ENCODE peak calls at places on chromosomes 4 and X, in six cellular contexts. One of them, this sample, is unnamed. For H3K9me3, the result is how much of the 10 kb centered on the place peaks cover.

GRCh38 chr4:27023366-27023765 is 162.7 kb downstream of the STIM2 start:
- DNase-seq in tibial nerve: no peak
- DNase-seq in neuronal stem cell: no peak
- DNase-seq in endodermal cell: no peak
- DNase-seq in upper lobe of left lung: no peak
- DNase-seq in naive thymus-derived CD4-positive, alpha-beta T cell: no peak
- DNase-seq in this sample: no peak

GRCh38 chrX:111728096-111728495 is 47.1 kb downstream of the ALG13 start:
- DNase-seq in tibial nerve: no peak
- DNase-seq in neuronal stem cell: no peak
- DNase-seq in endodermal cell: no peak
- DNase-seq in upper lobe of left lung: no peak
- DNase-seq in naive thymus-derived CD4-positive, alpha-beta T cell: no peak
- DNase-seq in this sample: no peak

GRCh38 chrX:78659955-78660354 is 827 bp upstream of the RTL3 start:
- DNase-seq in tibial nerve: no peak
- DNase-seq in neuronal stem cell: no peak
- DNase-seq in endodermal cell: no peak
- DNase-seq in upper lobe of left lung: no peak
- DNase-seq in naive thymus-derived CD4-positive, alpha-beta T cell: no peak
- DNase-seq in this sample: no peak

GRCh38 chr4:154364012-154364863 is 127.4 kb downstream of the DCHS2 start:
- DNase-seq in tibial nerve: peak
- DNase-seq in neuronal stem cell: no peak
- DNase-seq in endodermal cell: no peak
- DNase-seq in upper lobe of left lung: no peak
- DNase-seq in naive thymus-derived CD4-positive, alpha-beta T cell: no peak
- DNase-seq in this sample: no peak

GRCh38 chr4:62161446-62161845 is 961.3 kb downstream of the ADGRL3 start:
- DNase-seq in tibial nerve: no peak
- DNase-seq in neuronal stem cell: no peak
- DNase-seq in endodermal cell: no peak
- DNase-seq in upper lobe of left lung: no peak
- DNase-seq in naive thymus-derived CD4-positive, alpha-beta T cell: no peak
- DNase-seq in this sample: no peak

GRCh38 chr4:178937130-178937529 is 1494.9 kb upstream of the AGA start:
- DNase-seq in tibial nerve: no peak
- DNase-seq in neuronal stem cell: no peak
- DNase-seq in endodermal cell: no peak
- DNase-seq in upper lobe of left lung: no peak
- DNase-seq in naive thymus-derived CD4-positive, alpha-beta T cell: no peak
- DNase-seq in this sample: no peak

GRCh38 chrX:108292053-108292452 is 146.2 kb downstream of the COL4A6 start:
- DNase-seq in tibial nerve: no peak
- DNase-seq in neuronal stem cell: no peak
- DNase-seq in endodermal cell: no peak
- DNase-seq in upper lobe of left lung: no peak
- DNase-seq in naive thymus-derived CD4-positive, alpha-beta T cell: no peak
- DNase-seq in this sample: no peak

GRCh38 chr4:128917781-128918180 is 108.3 kb downstream of the JADE1 start:
- DNase-seq in tibial nerve: no peak
- DNase-seq in neuronal stem cell: no peak
- DNase-seq in endodermal cell: no peak
- DNase-seq in upper lobe of left lung: no peak
- DNase-seq in naive thymus-derived CD4-positive, alpha-beta T cell: peak
- DNase-seq in this sample: no peak

GRCh38 chrX:134625315-134625718 is 33.0 kb downstream of the PLAC1 start:
- DNase-seq in tibial nerve: peak
- DNase-seq in neuronal stem cell: no peak
- DNase-seq in endodermal cell: no peak
- DNase-seq in upper lobe of left lung: no peak
- DNase-seq in naive thymus-derived CD4-positive, alpha-beta T cell: no peak
- DNase-seq in this sample: no peak

GRCh38 chr4:136755531-136755916 is 776.8 kb downstream of the PCDH18 start:
- DNase-seq in tibial nerve: no peak
- DNase-seq in neuronal stem cell: no peak
- DNase-seq in endodermal cell: no peak
- DNase-seq in upper lobe of left lung: no peak
- DNase-seq in naive thymus-derived CD4-positive, alpha-beta T cell: no peak
- DNase-seq in this sample: no peak

GRCh38 chr4:1469596-1470392 is 63.6 kb upstream of the NKX1-1 start:
- DNase-seq in tibial nerve: no peak
- DNase-seq in neuronal stem cell: no peak
- DNase-seq in endodermal cell: peak
- DNase-seq in upper lobe of left lung: peak
- DNase-seq in naive thymus-derived CD4-positive, alpha-beta T cell: no peak
- DNase-seq in this sample: no peak

GRCh38 chr4:94244087-94244828 is 36.6 kb downstream of the SMARCAD1 start:
- DNase-seq in tibial nerve: no peak
- DNase-seq in neuronal stem cell: no peak
- DNase-seq in endodermal cell: no peak
- DNase-seq in upper lobe of left lung: no peak
- DNase-seq in naive thymus-derived CD4-positive, alpha-beta T cell: no peak
- DNase-seq in this sample: no peak

GRCh38 chr4:99507762-99508161 is 3.1 kb upstream of the C4orf17 start:
- DNase-seq in tibial nerve: no peak
- DNase-seq in neuronal stem cell: no peak
- DNase-seq in endodermal cell: no peak
- DNase-seq in upper lobe of left lung: no peak
- DNase-seq in naive thymus-derived CD4-positive, alpha-beta T cell: peak
- DNase-seq in this sample: no peak

GRCh38 chr4:159487284-159487747 is 384.4 kb downstream of the RAPGEF2 start:
- DNase-seq in tibial nerve: peak
- DNase-seq in neuronal stem cell: peak
- DNase-seq in endodermal cell: peak
- DNase-seq in upper lobe of left lung: no peak
- DNase-seq in naive thymus-derived CD4-positive, alpha-beta T cell: peak
- DNase-seq in this sample: peak

GRCh38 chr4:25234390-25235367 is 846 bp downstream of the PI4K2B start:
- DNase-seq in tibial nerve: peak
- DNase-seq in neuronal stem cell: peak
- DNase-seq in endodermal cell: peak
- DNase-seq in upper lobe of left lung: peak
- DNase-seq in naive thymus-derived CD4-positive, alpha-beta T cell: peak
- DNase-seq in this sample: no peak

GRCh38 chrX:140701480-140701879 is 8.1 kb upstream of the LINC00632 start:
- DNase-seq in tibial nerve: peak
- DNase-seq in neuronal stem cell: no peak
- DNase-seq in endodermal cell: no peak
- DNase-seq in upper lobe of left lung: no peak
- DNase-seq in naive thymus-derived CD4-positive, alpha-beta T cell: no peak
- DNase-seq in this sample: no peak

GRCh38 chr4:145939241-145939640 is 618 bp upstream of the ZNF827 start:
- DNase-seq in tibial nerve: no peak
- DNase-seq in neuronal stem cell: no peak
- DNase-seq in endodermal cell: no peak
- DNase-seq in upper lobe of left lung: no peak
- DNase-seq in naive thymus-derived CD4-positive, alpha-beta T cell: no peak
- DNase-seq in this sample: no peak

GRCh38 chr4:163804001-163804400 is 309.5 kb downstream of the TMA16 start:
- DNase-seq in tibial nerve: no peak
- DNase-seq in neuronal stem cell: no peak
- DNase-seq in endodermal cell: no peak
- DNase-seq in upper lobe of left lung: no peak
- DNase-seq in naive thymus-derived CD4-positive, alpha-beta T cell: no peak
- DNase-seq in this sample: no peak

GRCh38 chr4:147831452-147832192 is 99.7 kb downstream of the ARHGAP10 start:
- DNase-seq in tibial nerve: peak
- DNase-seq in neuronal stem cell: no peak
- DNase-seq in endodermal cell: no peak
- DNase-seq in upper lobe of left lung: no peak
- DNase-seq in naive thymus-derived CD4-positive, alpha-beta T cell: no peak
- DNase-seq in this sample: no peak

GRCh38 chr4:185672151-185672550 is 136.8 kb upstream of the PDLIM3 start:
- DNase-seq in tibial nerve: no peak
- DNase-seq in neuronal stem cell: no peak
- DNase-seq in endodermal cell: no peak
- DNase-seq in upper lobe of left lung: no peak
- DNase-seq in naive thymus-derived CD4-positive, alpha-beta T cell: no peak
- DNase-seq in this sample: no peak

GRCh38 chr4:123481034-123481433 is 84.4 kb downstream of the SPRY1 start:
- DNase-seq in tibial nerve: no peak
- DNase-seq in neuronal stem cell: no peak
- DNase-seq in endodermal cell: no peak
- DNase-seq in upper lobe of left lung: no peak
- DNase-seq in naive thymus-derived CD4-positive, alpha-beta T cell: no peak
- DNase-seq in this sample: no peak

GRCh38 chr4:123559955-123560669 is 163.5 kb downstream of the SPRY1 start:
- DNase-seq in tibial nerve: no peak
- DNase-seq in neuronal stem cell: no peak
- DNase-seq in endodermal cell: no peak
- DNase-seq in upper lobe of left lung: no peak
- DNase-seq in naive thymus-derived CD4-positive, alpha-beta T cell: no peak
- DNase-seq in this sample: no peak

GRCh38 chr4:7463584-7464258 is 29.0 kb upstream of the PSAPL1 start:
- DNase-seq in tibial nerve: peak
- DNase-seq in neuronal stem cell: no peak
- DNase-seq in endodermal cell: no peak
- DNase-seq in upper lobe of left lung: no peak
- DNase-seq in naive thymus-derived CD4-positive, alpha-beta T cell: no peak
- DNase-seq in this sample: no peak

GRCh38 chr4:89562715-89563114 is 255.1 kb upstream of the GPRIN3 start:
- DNase-seq in tibial nerve: no peak
- DNase-seq in neuronal stem cell: no peak
- DNase-seq in endodermal cell: no peak
- DNase-seq in upper lobe of left lung: no peak
- DNase-seq in naive thymus-derived CD4-positive, alpha-beta T cell: no peak
- DNase-seq in this sample: no peak

GRCh38 chr4:89561051-89561450 is 253.5 kb upstream of the GPRIN3 start:
- DNase-seq in tibial nerve: no peak
- DNase-seq in neuronal stem cell: no peak
- DNase-seq in endodermal cell: no peak
- DNase-seq in upper lobe of left lung: no peak
- DNase-seq in naive thymus-derived CD4-positive, alpha-beta T cell: no peak
- DNase-seq in this sample: no peak

GRCh38 chr4:89556596-89557305 is 249.2 kb upstream of the GPRIN3 start:
- DNase-seq in tibial nerve: no peak
- DNase-seq in neuronal stem cell: no peak
- DNase-seq in endodermal cell: no peak
- DNase-seq in upper lobe of left lung: no peak
- DNase-seq in naive thymus-derived CD4-positive, alpha-beta T cell: no peak
- DNase-seq in this sample: no peak

GRCh38 chr4:89563431-89563830 is 255.8 kb upstream of the GPRIN3 start:
- DNase-seq in tibial nerve: no peak
- DNase-seq in neuronal stem cell: no peak
- DNase-seq in endodermal cell: no peak
- DNase-seq in upper lobe of left lung: no peak
- DNase-seq in naive thymus-derived CD4-positive, alpha-beta T cell: no peak
- DNase-seq in this sample: no peak

DNA sequence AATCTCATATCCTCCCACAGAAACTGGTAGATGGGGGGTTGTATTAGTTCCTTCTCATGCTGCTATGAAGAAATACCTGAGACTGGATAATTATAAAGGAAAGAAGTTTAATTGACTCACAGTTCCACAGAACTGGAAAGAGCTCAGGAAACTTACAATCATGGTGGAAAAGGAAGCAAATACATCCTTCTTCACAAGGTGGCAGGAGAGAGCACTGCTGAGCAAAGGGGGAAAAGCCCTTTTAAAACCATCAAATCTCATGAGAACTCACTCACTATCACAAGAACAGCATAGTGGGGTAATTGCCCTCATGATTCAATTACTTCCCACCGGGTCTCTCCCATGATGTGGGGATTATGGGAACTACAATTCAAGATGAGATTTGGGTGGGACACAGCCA is 250.5 kb upstream of the GPRIN3 start:
- DNase-seq in tibial nerve: no peak
- DNase-seq in neuronal stem cell: no peak
- DNase-seq in endodermal cell: peak
- DNase-seq in upper lobe of left lung: no peak
- DNase-seq in naive thymus-derived CD4-positive, alpha-beta T cell: no peak
- DNase-seq in this sample: no peak
- H3K27ac ChIP-seq in tibial nerve: no peak
- H3K27ac ChIP-seq in neuronal stem cell: no peak
- H3K27ac ChIP-seq in endodermal cell: no peak
- H3K27ac ChIP-seq in upper lobe of left lung: no peak
- H3K27ac ChIP-seq in naive thymus-derived CD4-positive, alpha-beta T cell: no peak
- H3K27ac ChIP-seq in this sample: no peak

DNA sequence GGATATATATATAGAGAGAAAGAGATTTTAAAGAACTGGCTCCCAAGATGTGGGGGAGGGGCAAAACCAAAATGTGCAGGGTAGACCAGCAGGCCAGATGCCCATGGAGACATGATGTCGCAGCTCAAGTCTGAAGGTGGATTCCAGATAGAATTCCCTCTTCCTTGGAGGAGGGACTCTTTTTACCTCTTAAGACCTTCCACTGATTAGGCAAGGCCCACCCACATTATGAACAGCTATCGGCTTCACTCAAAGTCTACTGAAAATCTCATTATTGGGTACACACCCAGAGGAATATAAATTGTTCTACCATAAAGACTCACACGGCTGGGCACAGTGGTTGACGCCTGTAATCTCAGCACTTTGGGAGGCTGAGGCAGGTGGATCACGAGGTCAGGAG is 59.3 kb downstream of the DHRSX start:
- DNase-seq in tibial nerve: no peak
- DNase-seq in neuronal stem cell: no peak
- DNase-seq in endodermal cell: no peak
- DNase-seq in upper lobe of left lung: no peak
- DNase-seq in naive thymus-derived CD4-positive, alpha-beta T cell: no peak
- DNase-seq in this sample: no peak
- H3K9me3 ChIP-seq in tibial nerve: under half
- H3K9me3 ChIP-seq in neuronal stem cell: under half
- H3K9me3 ChIP-seq in endodermal cell: under half
- H3K9me3 ChIP-seq in upper lobe of left lung: under half
- H3K9me3 ChIP-seq in naive thymus-derived CD4-positive, alpha-beta T cell: under half
- H3K9me3 ChIP-seq in this sample: under half

GRCh38 chr4:47551682-47552081 is 66.6 kb downstream of the ATP10D start:
- DNase-seq in tibial nerve: no peak
- DNase-seq in neuronal stem cell: no peak
- DNase-seq in endodermal cell: no peak
- DNase-seq in upper lobe of left lung: no peak
- DNase-seq in naive thymus-derived CD4-positive, alpha-beta T cell: no peak
- DNase-seq in this sample: no peak
- H3K27ac ChIP-seq in tibial nerve: no peak
- H3K27ac ChIP-seq in neuronal stem cell: no peak
- H3K27ac ChIP-seq in endodermal cell: no peak
- H3K27ac ChIP-seq in upper lobe of left lung: no peak
- H3K27ac ChIP-seq in naive thymus-derived CD4-positive, alpha-beta T cell: no peak
- H3K27ac ChIP-seq in this sample: no peak

DNA sequence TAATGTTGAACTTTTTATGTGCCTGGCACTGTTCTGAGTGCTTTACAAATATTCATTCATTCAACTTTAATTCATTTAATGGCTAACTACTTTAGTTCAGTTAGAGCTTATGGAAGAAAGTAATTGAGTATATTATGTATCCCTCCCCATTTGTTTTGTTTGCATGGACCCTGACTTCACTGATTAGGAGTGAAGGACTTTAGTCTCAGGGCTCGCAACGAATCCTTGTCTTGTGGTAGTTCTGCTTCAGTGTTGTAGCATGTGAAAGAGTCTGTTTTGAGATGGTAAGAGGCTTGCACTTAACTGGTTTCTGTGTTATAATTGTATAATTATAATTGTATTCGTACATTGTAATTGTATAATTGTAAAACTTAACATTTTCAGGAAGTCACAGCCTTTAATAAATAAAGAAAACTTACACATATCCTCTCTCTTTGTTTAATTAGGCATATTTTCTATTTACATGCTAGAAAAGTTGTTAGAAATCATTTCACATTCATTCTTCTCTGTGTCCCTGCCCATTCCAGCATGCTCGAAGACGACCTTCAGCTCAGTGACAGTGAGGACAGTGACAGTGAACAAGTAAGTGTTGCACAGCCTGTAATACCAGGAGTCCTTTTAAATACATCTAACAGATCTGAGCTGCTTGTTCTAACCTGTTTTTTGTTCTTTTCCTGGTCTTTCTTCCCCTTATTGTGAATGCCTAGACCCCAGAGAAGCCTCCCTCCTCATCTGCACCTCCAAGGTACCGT is 115.1 kb downstream of the KLHL8 start:
- DNase-seq in tibial nerve: no peak
- DNase-seq in neuronal stem cell: no peak
- DNase-seq in endodermal cell: no peak
- DNase-seq in upper lobe of left lung: no peak
- DNase-seq in naive thymus-derived CD4-positive, alpha-beta T cell: no peak
- DNase-seq in this sample: no peak
- H3K9me3 ChIP-seq in tibial nerve: under half
- H3K9me3 ChIP-seq in neuronal stem cell: under half
- H3K9me3 ChIP-seq in endodermal cell: under half
- H3K9me3 ChIP-seq in upper lobe of left lung: under half
- H3K9me3 ChIP-seq in naive thymus-derived CD4-positive, alpha-beta T cell: under half
- H3K9me3 ChIP-seq in this sample: under half